ENCODE peak calls at places on chromosomes 6 and 20, in four cellular contexts. One of them, this sample, is unnamed. For H3K36me3, the result is how much of the 10 kb centered on the place peaks cover.

GRCh38 chr20:8583209-8584106 is 451.4 kb downstream of the PLCB1 start:
- DNase-seq in MM.1S: no peak
- DNase-seq in heart left ventricle: no peak
- DNase-seq in transverse colon: peak
- DNase-seq in this sample: no peak

GRCh38 chr6:117417851-117418250 is 7.9 kb downstream of the ROS1 start:
- DNase-seq in heart left ventricle: no peak
- DNase-seq in MM.1S: no peak
- DNase-seq in transverse colon: no peak
- DNase-seq in this sample: no peak

GRCh38 chr20:2086177-2086979 is 15.2 kb upstream of the STK35 start:
- DNase-seq in heart left ventricle: no peak
- DNase-seq in transverse colon: no peak
- DNase-seq in MM.1S: no peak
- DNase-seq in this sample: peak

GRCh38 chr6:131419698-131420097 is 153.3 kb upstream of the ARG1 start:
- DNase-seq in heart left ventricle: no peak
- DNase-seq in MM.1S: no peak
- DNase-seq in transverse colon: no peak
- DNase-seq in this sample: no peak

GRCh38 chr6:85390105-85390728 is 59.7 kb upstream of the NT5E start:
- DNase-seq in transverse colon: peak
- DNase-seq in MM.1S: no peak
- DNase-seq in heart left ventricle: no peak
- DNase-seq in this sample: no peak

GRCh38 chr6:83127976-83128375 is 60.5 kb downstream of the DOP1A start:
- DNase-seq in transverse colon: no peak
- DNase-seq in MM.1S: no peak
- DNase-seq in heart left ventricle: no peak
- DNase-seq in this sample: no peak

GRCh38 chr6:43455034-43455747 is at the start of gene DLK2:
- DNase-seq in transverse colon: peak
- DNase-seq in heart left ventricle: no peak
- DNase-seq in MM.1S: no peak
- DNase-seq in this sample: no peak

GRCh38 chr6:142728367-142728766 is 216.6 kb downstream of the HIVEP2 start:
- DNase-seq in heart left ventricle: no peak
- DNase-seq in transverse colon: peak
- DNase-seq in MM.1S: no peak
- DNase-seq in this sample: no peak

GRCh38 chr20:18719426-18719825 is 94.2 kb upstream of the SCP2D1 start:
- DNase-seq in heart left ventricle: no peak
- DNase-seq in transverse colon: no peak
- DNase-seq in MM.1S: no peak
- DNase-seq in this sample: no peak

GRCh38 chr6:145070791-145071190 is 664.5 kb downstream of the EPM2A start:
- DNase-seq in heart left ventricle: no peak
- DNase-seq in MM.1S: no peak
- DNase-seq in transverse colon: no peak
- DNase-seq in this sample: no peak

GRCh38 chr20:36573798-36574277 is 441 bp downstream of the TGIF2 start:
- DNase-seq in MM.1S: peak
- DNase-seq in transverse colon: peak
- DNase-seq in heart left ventricle: no peak
- DNase-seq in this sample: peak

GRCh38 chr6:159180001-159180400 is 10.8 kb downstream of the FNDC1 start:
- DNase-seq in heart left ventricle: no peak
- DNase-seq in transverse colon: no peak
- DNase-seq in MM.1S: no peak
- DNase-seq in this sample: no peak

GRCh38 chr20:17898548-17898994 is 70.0 kb downstream of the SNX5 start:
- DNase-seq in heart left ventricle: peak
- DNase-seq in MM.1S: peak
- DNase-seq in transverse colon: peak
- DNase-seq in this sample: peak

GRCh38 chr20:37897008-37897548 is 5.8 kb upstream of the VSTM2L start:
- DNase-seq in transverse colon: no peak
- DNase-seq in MM.1S: no peak
- DNase-seq in heart left ventricle: no peak
- DNase-seq in this sample: no peak

GRCh38 chr20:17759449-17759848 is 59.7 kb downstream of the BANF2 start:
- DNase-seq in transverse colon: no peak
- DNase-seq in heart left ventricle: no peak
- DNase-seq in MM.1S: no peak
- DNase-seq in this sample: no peak

GRCh38 chr6:13914346-13914745 is 10.4 kb upstream of the RNF182 start:
- DNase-seq in MM.1S: no peak
- DNase-seq in transverse colon: no peak
- DNase-seq in heart left ventricle: no peak
- DNase-seq in this sample: no peak

GRCh38 chr6:112802154-112802553 is 455.0 kb downstream of the RFPL4B start:
- DNase-seq in MM.1S: no peak
- DNase-seq in heart left ventricle: no peak
- DNase-seq in transverse colon: no peak
- DNase-seq in this sample: no peak

GRCh38 chr6:110662468-110663211 is 152.6 kb downstream of the CDK19 start:
- DNase-seq in transverse colon: no peak
- DNase-seq in MM.1S: no peak
- DNase-seq in heart left ventricle: no peak
- DNase-seq in this sample: no peak

GRCh38 chr6:105794263-105794662 is 291.9 kb upstream of the PRDM1 start:
- DNase-seq in heart left ventricle: peak
- DNase-seq in MM.1S: no peak
- DNase-seq in transverse colon: peak
- DNase-seq in this sample: peak

GRCh38 chr20:53865905-53866786 is 204.2 kb downstream of the BCAS1 start:
- DNase-seq in MM.1S: no peak
- DNase-seq in transverse colon: peak
- DNase-seq in heart left ventricle: no peak
- DNase-seq in this sample: peak

GRCh38 chr6:70479236-70479635 is 65.9 kb downstream of the FAM135A start:
- DNase-seq in heart left ventricle: no peak
- DNase-seq in MM.1S: no peak
- DNase-seq in transverse colon: no peak
- DNase-seq in this sample: no peak

GRCh38 chr6:130395164-130395563 is 29.3 kb downstream of the TMEM200A start:
- DNase-seq in heart left ventricle: no peak
- DNase-seq in transverse colon: no peak
- DNase-seq in MM.1S: no peak
- DNase-seq in this sample: no peak

GRCh38 chr6:3159805-3160781 is 2.7 kb upstream of the TUBB2A start:
- DNase-seq in heart left ventricle: no peak
- DNase-seq in MM.1S: no peak
- DNase-seq in transverse colon: peak
- DNase-seq in this sample: peak

GRCh38 chr6:31888281-31889258 is 8.9 kb downstream of the EHMT2 start:
- DNase-seq in transverse colon: peak
- DNase-seq in MM.1S: no peak
- DNase-seq in heart left ventricle: peak
- DNase-seq in this sample: peak
- H3K36me3 ChIP-seq in transverse colon: under half
- H3K36me3 ChIP-seq in MM.1S: under half
- H3K36me3 ChIP-seq in heart left ventricle: under half
- H3K36me3 ChIP-seq in this sample: half or more

GRCh38 chr6:169489642-169490408 is 212.0 kb downstream of the WDR27 start:
- DNase-seq in transverse colon: no peak
- DNase-seq in heart left ventricle: no peak
- DNase-seq in MM.1S: no peak
- DNase-seq in this sample: no peak
- TF ChIP-seq CTCF in transverse colon: no peak
- TF ChIP-seq CTCF in heart left ventricle: no peak
- TF ChIP-seq CTCF in MM.1S: no peak
- TF ChIP-seq CTCF in this sample: no peak

DNA sequence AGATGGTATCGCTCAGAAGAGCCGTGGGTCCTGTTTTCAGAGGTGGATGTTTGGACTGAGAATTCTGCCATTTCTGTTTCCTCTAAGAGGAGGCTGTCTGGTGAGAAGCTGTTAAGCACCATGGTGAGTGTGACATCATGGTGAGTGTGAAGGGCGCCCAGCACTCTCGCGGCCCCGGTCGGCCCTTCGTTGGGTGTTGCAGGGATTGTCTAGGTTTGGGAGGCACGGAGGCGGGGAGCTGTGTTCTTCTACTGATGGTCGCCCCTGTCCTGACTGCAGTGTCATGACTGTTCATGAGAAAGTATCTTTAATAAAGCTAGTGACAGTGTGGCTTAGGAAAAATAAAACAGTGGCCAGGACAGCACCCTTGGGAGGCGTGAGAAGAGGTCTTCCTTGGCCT is 70.4 kb downstream of the NOL4L start:
- DNase-seq in MM.1S: no peak
- DNase-seq in heart left ventricle: no peak
- DNase-seq in transverse colon: no peak
- DNase-seq in this sample: no peak
- H3K36me3 ChIP-seq in MM.1S: under half
- H3K36me3 ChIP-seq in heart left ventricle: under half
- H3K36me3 ChIP-seq in transverse colon: under half
- H3K36me3 ChIP-seq in this sample: under half

GRCh38 chr6:5827061-5828037 is 179.4 kb downstream of the NRN1 start:
- DNase-seq in heart left ventricle: no peak
- DNase-seq in MM.1S: no peak
- DNase-seq in transverse colon: no peak
- DNase-seq in this sample: no peak
- TF ChIP-seq CTCF in heart left ventricle: no peak
- TF ChIP-seq CTCF in MM.1S: no peak
- TF ChIP-seq CTCF in transverse colon: no peak
- TF ChIP-seq CTCF in this sample: no peak

GRCh38 chr6:11386323-11386722 is 151.2 kb upstream of the TMEM170B start:
- DNase-seq in transverse colon: no peak
- DNase-seq in MM.1S: peak
- DNase-seq in heart left ventricle: no peak
- DNase-seq in this sample: no peak

GRCh38 chr6:11389977-11390376 is 147.6 kb upstream of the TMEM170B start:
- DNase-seq in heart left ventricle: no peak
- DNase-seq in transverse colon: no peak
- DNase-seq in MM.1S: no peak
- DNase-seq in this sample: no peak

GRCh38 chr6:11388983-11389944 is 148.3 kb upstream of the TMEM170B start:
- DNase-seq in heart left ventricle: no peak
- DNase-seq in transverse colon: no peak
- DNase-seq in MM.1S: no peak
- DNase-seq in this sample: no peak

GRCh38 chr6:11386726-11387125 is 150.8 kb upstream of the TMEM170B start:
- DNase-seq in MM.1S: no peak
- DNase-seq in heart left ventricle: no peak
- DNase-seq in transverse colon: no peak
- DNase-seq in this sample: no peak

DNA sequence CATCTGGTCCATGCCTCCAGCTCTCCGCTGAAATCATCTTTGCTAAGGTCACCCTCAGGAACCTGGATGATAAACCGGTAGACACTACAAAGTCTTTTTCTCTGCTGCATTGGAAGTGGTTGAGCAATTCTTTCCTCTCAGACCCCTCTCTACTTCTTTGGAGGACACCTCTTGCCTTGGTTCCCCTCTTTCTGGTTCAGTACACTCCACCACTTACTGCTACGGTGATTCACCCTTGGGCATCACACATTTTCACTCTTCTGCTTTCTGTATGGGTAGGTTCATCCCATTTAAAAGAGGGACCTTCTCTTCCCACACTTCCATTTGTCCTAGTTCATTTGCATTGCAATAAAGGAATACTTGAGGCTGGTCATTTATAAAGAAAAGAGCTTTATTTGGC is 149.8 kb upstream of the TMEM170B start:
- DNase-seq in heart left ventricle: no peak
- DNase-seq in transverse colon: no peak
- DNase-seq in MM.1S: no peak
- DNase-seq in this sample: no peak
- H3K36me3 ChIP-seq in heart left ventricle: under half
- H3K36me3 ChIP-seq in transverse colon: under half
- H3K36me3 ChIP-seq in MM.1S: under half
- H3K36me3 ChIP-seq in this sample: under half